ENCODE peak calls at places on chromosomes 11 and 22, in ten cellular contexts. Q is fibroblast of villous mesenchyme, J is MM.1S, W is nucleus accumbens, P is mucosa of gallbladder, L is Calu3, N is HFFc6, V is Peyer's patch, C is SK-N-SH, S is caudate nucleus. U is an unnamed sample.

GRCh38 chr22:46825145-46825544 is 62.7 kb downstream of the TBC1D22A start:
- DNase-seq in L (no peak), W (no peak), V (no peak), C (peak; percentile 3), Q (no peak), J (no peak), P (no peak), N (no peak), S (peak; percentile 24), U (no peak)

GRCh38 chr11:67640021-67640757 is 626 bp upstream of the TBX10 start:
- DNase-seq in N (peak; percentile 28), L (peak; percentile 70), J (peak; percentile 69), P (peak; percentile 58), V (peak; percentile 82), S (peak; percentile 39), W (peak; percentile 25), C (peak; percentile 87), Q (peak; percentile 48), U (peak; percentile 32)

GRCh38 chr22:50059185-50059880 is 1.2 kb upstream of the TTLL8 start:
- DNase-seq in J (peak; percentile 75), P (no peak), S (no peak), C (peak; percentile 86), W (no peak), N (no peak), V (no peak), L (no peak), Q (peak; percentile 68), U (peak; percentile 9)

GRCh38 chr11:60844045-60844869 is 2.3 kb downstream of the CCDC86 start:
- DNase-seq in J (no peak), N (no peak), P (no peak), L (no peak), Q (peak; percentile 27), W (no peak), C (no peak), V (no peak), S (no peak), U (no peak)

GRCh38 chr11:17102447-17102846 is 25.0 kb upstream of the RPS13 start:
- DNase-seq in L (no peak), V (no peak), N (no peak), J (no peak), W (no peak), Q (no peak), C (no peak), S (no peak), P (no peak), U (no peak)

GRCh38 chr11:134815404-134815803 is 403.4 kb upstream of the B3GAT1 start:
- DNase-seq in C (no peak), Q (no peak), L (no peak), S (no peak), N (no peak), P (no peak), W (no peak), J (no peak), V (no peak), U (no peak)

GRCh38 chr11:65941720-65942310 is 3.5 kb upstream of the TSGA10IP start:
- DNase-seq in V (no peak), N (no peak), P (no peak), J (no peak), L (no peak), W (no peak), Q (no peak), C (no peak), S (no peak), U (no peak)

GRCh38 chr11:30821438-30821965 is 235.3 kb upstream of the MPPED2 start:
- DNase-seq in L (no peak), P (no peak), J (no peak), S (no peak), Q (no peak), W (no peak), V (no peak), C (no peak), N (no peak), U (no peak)

GRCh38 chr11:108697872-108698473 is 33.1 kb downstream of the DDX10 start:
- DNase-seq in L (peak; percentile 34), S (peak; percentile 2), W (peak; percentile 38), V (no peak), N (peak; percentile 59), P (peak; percentile 64), Q (peak; percentile 84), J (peak; percentile 57), C (peak; percentile 59), U (peak; percentile 63)

GRCh38 chr11:44574620-44575287 is 9.3 kb downstream of the CD82 start:
- DNase-seq in C (peak; percentile 3), Q (peak; percentile 97), L (peak; percentile 27), N (peak; percentile 87), W (no peak), S (no peak), P (no peak), J (peak; percentile 38), V (peak; percentile 5), U (no peak)

GRCh38 chr11:133608496-133608895 is 76.2 kb upstream of the OPCML start:
- DNase-seq in V (no peak), W (no peak), L (no peak), S (no peak), Q (no peak), N (no peak), P (no peak), C (no peak), J (no peak), U (no peak)

GRCh38 chr22:46036558-46037408 is 59.8 kb upstream of the WNT7B start:
- DNase-seq in Q (peak; percentile 27), V (peak; percentile 66), N (no peak), W (no peak), J (peak; percentile 78), P (no peak), S (no peak), C (peak; percentile 69), L (peak; percentile 52), U (peak; percentile 73)

GRCh38 chr22:37638351-37639069 is 959 bp upstream of the SH3BP1 start:
- DNase-seq in S (no peak), L (no peak), V (peak; percentile 88), J (peak; percentile 76), N (no peak), C (no peak), W (no peak), P (no peak), Q (no peak), U (no peak)

GRCh38 chr22:21700822-21701221 is 34.8 kb downstream of the YPEL1 start:
- DNase-seq in L (no peak), J (no peak), N (no peak), S (no peak), Q (no peak), P (no peak), V (no peak), C (no peak), W (no peak), U (no peak)

GRCh38 chr11:11667056-11667455 is 45.3 kb upstream of the GALNT18 start:
- DNase-seq in W (no peak), C (no peak), V (no peak), S (no peak), Q (no peak), L (no peak), P (no peak), J (no peak), N (no peak), U (no peak)

GRCh38 chr11:130781906-130782305 is 134.4 kb downstream of the SNX19 start:
- DNase-seq in J (no peak), C (no peak), W (no peak), Q (peak; percentile 28), V (no peak), P (no peak), S (no peak), N (peak; percentile 79), L (no peak), U (no peak)

GRCh38 chr11:3022300-3022967 is 30.3 kb upstream of the NAP1L4 start:
- DNase-seq in P (no peak), S (no peak), J (no peak), V (no peak), L (no peak), N (peak; percentile 58), C (no peak), W (no peak), Q (peak; percentile 76), U (no peak)

GRCh38 chr11:122703541-122704272 is 48.2 kb downstream of the UBASH3B start:
- DNase-seq in Q (no peak), J (no peak), N (no peak), L (no peak), V (no peak), W (no peak), C (no peak), P (no peak), S (no peak), U (no peak)